ENCODE peak calls at places on chromosomes 12 and 14, in five cellular contexts. P is Peyer's patch, S is HFFc6, W is psoas muscle, E is fibroblast of mammary gland. U is an unnamed sample.

GRCh38 chr12:128316078-128316477 is 49.1 kb downstream of the TMEM132C start:
- DNase-seq in W (no peak), E (no peak), P (no peak), S (no peak), U (no peak)

GRCh38 chr14:24481622-24482324 is 26.3 kb downstream of the CMA1 start:
- DNase-seq in W (peak), E (peak), P (peak), S (peak), U (no peak)

GRCh38 chr14:29274890-29275651 is 508.5 kb downstream of the FOXG1 start:
- DNase-seq in E (no peak), W (no peak), P (no peak), S (no peak), U (no peak)

GRCh38 chr12:53174881-53175491 is 5.5 kb upstream of the ZNF740 start:
- DNase-seq in W (no peak), S (peak), P (no peak), E (peak), U (no peak)

GRCh38 chr14:68910540-68910939 is 68.6 kb downstream of the ACTN1 start:
- DNase-seq in S (no peak), E (peak), P (no peak), W (no peak), U (no peak)

GRCh38 chr12:122093098-122093883 is 14.7 kb downstream of the MLXIP start:
- DNase-seq in W (no peak), S (no peak), E (no peak), P (no peak), U (peak)

GRCh38 chr14:81221579-81222102 is 882 bp upstream of the GTF2A1 start:
- DNase-seq in E (no peak), P (peak), W (no peak), S (no peak), U (peak)

GRCh38 chr12:12890815-12891645 is at the start of gene GPRC5A:
- DNase-seq in E (peak), S (peak), P (peak), W (peak), U (peak)

GRCh38 chr12:27330846-27331245 is 1.8 kb upstream of the BMAL2 start:
- DNase-seq in W (no peak), S (no peak), P (no peak), E (no peak), U (no peak)

GRCh38 chr12:42380733-42381132 is 54.8 kb downstream of the PPHLN1 start:
- DNase-seq in P (no peak), S (no peak), E (no peak), W (no peak), U (no peak)

GRCh38 chr12:88723219-88723618 is 142.9 kb upstream of the KITLG start:
- DNase-seq in P (no peak), E (peak), W (no peak), S (no peak), U (no peak)

GRCh38 chr14:75022655-75023054 is 19.9 kb downstream of the EIF2B2 start:
- DNase-seq in W (peak), E (no peak), P (no peak), S (no peak), U (no peak)

GRCh38 chr12:450438-450837 is 9.3 kb upstream of the B4GALNT3 start:
- DNase-seq in S (no peak), E (no peak), P (no peak), W (no peak), U (no peak)

GRCh38 chr12:64603183-64603841 is 7.0 kb upstream of the RASSF3 start:
- DNase-seq in P (no peak), E (no peak), S (no peak), W (no peak), U (no peak)

GRCh38 chr12:67876305-67876915 is 112.8 kb upstream of the IFNG-AS1 start:
- DNase-seq in P (no peak), S (no peak), E (no peak), W (no peak), U (no peak)

GRCh38 chr14:79011091-79011919 is 841.1 kb downstream of the NRXN3 start:
- DNase-seq in S (peak), E (peak), P (no peak), W (no peak), U (no peak)

GRCh38 chr14:69704319-69704718 is 62.6 kb upstream of the SRSF5 start:
- DNase-seq in E (no peak), S (no peak), P (no peak), W (no peak), U (no peak)

GRCh38 chr12:42691991-42692557 is 102.5 kb upstream of the PRICKLE1 start:
- DNase-seq in P (no peak), W (no peak), S (no peak), E (peak), U (no peak)

GRCh38 chr14:104689620-104690265 is 325 bp downstream of the INF2 start:
- DNase-seq in W (no peak), P (no peak), E (peak), S (no peak), U (no peak)

GRCh38 chr12:104788848-104789271 is 169.2 kb downstream of the SLC41A2 start:
- DNase-seq in W (no peak), P (no peak), S (no peak), E (no peak), U (no peak)
- TF ChIP-seq CTCF in W (no peak), P (no peak), S (no peak), E (no peak), U (no peak)

GRCh38 chr12:81401241-81401640 is 323.4 kb downstream of the ACSS3 start:
- DNase-seq in W (no peak), E (no peak), P (no peak), S (no peak), U (no peak)
- TF ChIP-seq CTCF in W (no peak), E (no peak), P (no peak), S (no peak), U (no peak)

GRCh38 chr14:90759370-90760054 is 56.7 kb downstream of the TTC7B start:
- DNase-seq in W (no peak), P (peak), E (peak), S (no peak), U (no peak)

GRCh38 chr14:90760055-90760444 is 56.2 kb downstream of the TTC7B start:
- DNase-seq in E (no peak), S (no peak), P (no peak), W (no peak), U (no peak)

GRCh38 chr14:90758959-90759358 is 57.3 kb downstream of the TTC7B start:
- DNase-seq in E (peak), W (peak), P (no peak), S (no peak), U (peak)

GRCh38 chr14:90758028-90758889 is 58.0 kb downstream of the TTC7B start:
- DNase-seq in S (peak), P (peak), E (peak), W (peak), U (peak)

GRCh38 chr14:90760591-90761316 is 55.5 kb downstream of the TTC7B start:
- DNase-seq in W (no peak), E (peak), S (peak), P (no peak), U (no peak)
- TF ChIP-seq CTCF in W (peak), E (peak), S (peak), P (peak), U (no peak)

GRCh38 chr12:49089831-49090773 is 4.5 kb downstream of the DHH start:
- DNase-seq in S (peak), P (no peak), E (peak), W (peak), U (no peak)
- TF ChIP-seq CTCF in S (peak), P (no peak), E (no peak), W (no peak), U (no peak)

GRCh38 chr12:14773685-14774073 is 29.6 kb downstream of the WBP11 start:
- DNase-seq in P (peak), S (no peak), E (no peak), W (peak), U (no peak)

GRCh38 chr12:14774074-14774943 is 29.0 kb downstream of the WBP11 start:
- DNase-seq in P (peak), S (peak), E (peak), W (peak), U (peak)

GRCh38 chr12:14776236-14776959 is 26.9 kb downstream of the WBP11 start:
- DNase-seq in S (peak), P (no peak), E (peak), W (no peak), U (no peak)

GRCh38 chr12:14775652-14776020 is 27.6 kb downstream of the WBP11 start:
- DNase-seq in W (no peak), E (peak), S (peak), P (no peak), U (no peak)

GRCh38 chr12:14774944-14775651 is 28.2 kb downstream of the WBP11 start:
- DNase-seq in W (peak), E (peak), P (peak), S (peak), U (peak)
- TF ChIP-seq CTCF in W (no peak), E (no peak), P (no peak), S (no peak), U (no peak)

DNA sequence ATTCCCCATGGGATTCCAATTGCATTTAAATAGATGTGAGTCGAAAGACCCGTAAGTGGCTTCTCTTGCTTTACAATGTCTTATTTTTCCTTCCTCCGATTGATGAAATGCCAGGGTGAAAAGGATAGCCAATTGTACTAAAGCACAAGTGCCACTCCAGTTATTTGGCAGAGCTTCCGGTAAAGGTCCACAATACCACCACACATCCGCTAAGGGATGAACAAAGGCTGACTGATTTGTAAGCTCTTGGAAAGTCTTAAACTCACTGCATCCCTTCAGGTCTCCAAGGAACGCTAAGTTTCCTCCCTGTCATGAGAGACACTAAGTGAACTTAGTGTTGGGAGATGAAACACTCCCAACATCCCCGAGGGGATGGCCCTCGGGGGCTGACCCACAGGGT is 21.2 kb upstream of the RNASE1 start:
- DNase-seq in P (no peak), E (no peak), S (no peak), W (no peak), U (no peak)
- TF ChIP-seq CTCF in P (no peak), E (no peak), S (no peak), W (no peak), U (no peak)

U was measured in sigmoid colon.